ENCODE peak calls at places on chromosomes 2 and 18, in five cellular contexts. One of them, this sample, is unnamed.

GRCh38 chr2:101380376-101380775 is 6.9 kb downstream of the CREG2 start:
- DNase-seq in fibroblast of lung: peak
- DNase-seq in AG08395: peak
- DNase-seq in midbrain: no peak
- DNase-seq in activated CD4-positive, alpha-beta T cell treated with anti-CD3 and anti-CD28 coated beads for 24 hours: no peak
- DNase-seq in this sample: no peak

GRCh38 chr2:172000696-172001361 is 1.1 kb downstream of the METAP1D start:
- DNase-seq in activated CD4-positive, alpha-beta T cell treated with anti-CD3 and anti-CD28 coated beads for 24 hours: no peak
- DNase-seq in fibroblast of lung: no peak
- DNase-seq in AG08395: no peak
- DNase-seq in midbrain: no peak
- DNase-seq in this sample: no peak

GRCh38 chr2:110737783-110738182 is 5.4 kb downstream of the ACOXL start:
- DNase-seq in activated CD4-positive, alpha-beta T cell treated with anti-CD3 and anti-CD28 coated beads for 24 hours: no peak
- DNase-seq in midbrain: no peak
- DNase-seq in fibroblast of lung: no peak
- DNase-seq in AG08395: no peak
- DNase-seq in this sample: no peak

GRCh38 chr2:74426181-74426758 is 4.7 kb downstream of the WDR54 start:
- DNase-seq in AG08395: no peak
- DNase-seq in fibroblast of lung: no peak
- DNase-seq in midbrain: no peak
- DNase-seq in activated CD4-positive, alpha-beta T cell treated with anti-CD3 and anti-CD28 coated beads for 24 hours: no peak
- DNase-seq in this sample: no peak

GRCh38 chr2:160576054-160576499 is 82.5 kb upstream of the RBMS1 start:
- DNase-seq in activated CD4-positive, alpha-beta T cell treated with anti-CD3 and anti-CD28 coated beads for 24 hours: no peak
- DNase-seq in fibroblast of lung: peak
- DNase-seq in midbrain: no peak
- DNase-seq in AG08395: peak
- DNase-seq in this sample: no peak

GRCh38 chr2:120805590-120805989 is 69.9 kb downstream of the GLI2 start:
- DNase-seq in midbrain: no peak
- DNase-seq in activated CD4-positive, alpha-beta T cell treated with anti-CD3 and anti-CD28 coated beads for 24 hours: no peak
- DNase-seq in fibroblast of lung: no peak
- DNase-seq in AG08395: no peak
- DNase-seq in this sample: no peak

GRCh38 chr18:6757966-6758365 is 28.4 kb downstream of the ARHGAP28 start:
- DNase-seq in activated CD4-positive, alpha-beta T cell treated with anti-CD3 and anti-CD28 coated beads for 24 hours: no peak
- DNase-seq in midbrain: no peak
- DNase-seq in AG08395: peak
- DNase-seq in fibroblast of lung: no peak
- DNase-seq in this sample: no peak

GRCh38 chr2:216761809-216762208 is 66.5 kb upstream of the IGFBP5 start:
- DNase-seq in activated CD4-positive, alpha-beta T cell treated with anti-CD3 and anti-CD28 coated beads for 24 hours: no peak
- DNase-seq in midbrain: no peak
- DNase-seq in fibroblast of lung: no peak
- DNase-seq in AG08395: no peak
- DNase-seq in this sample: no peak

GRCh38 chr18:3595282-3596273 is 145.6 kb downstream of the TGIF1 start:
- DNase-seq in activated CD4-positive, alpha-beta T cell treated with anti-CD3 and anti-CD28 coated beads for 24 hours: no peak
- DNase-seq in AG08395: peak
- DNase-seq in fibroblast of lung: peak
- DNase-seq in midbrain: no peak
- DNase-seq in this sample: peak

GRCh38 chr2:134372611-134373131 is 118.8 kb downstream of the MGAT5 start:
- DNase-seq in midbrain: peak
- DNase-seq in fibroblast of lung: peak
- DNase-seq in activated CD4-positive, alpha-beta T cell treated with anti-CD3 and anti-CD28 coated beads for 24 hours: no peak
- DNase-seq in AG08395: peak
- DNase-seq in this sample: no peak

GRCh38 chr2:7392076-7392787 is 475.0 kb downstream of the RNF144A start:
- DNase-seq in AG08395: no peak
- DNase-seq in midbrain: no peak
- DNase-seq in activated CD4-positive, alpha-beta T cell treated with anti-CD3 and anti-CD28 coated beads for 24 hours: no peak
- DNase-seq in fibroblast of lung: no peak
- DNase-seq in this sample: no peak

GRCh38 chr18:51182824-51183223 is 14.7 kb downstream of the MEX3C start:
- DNase-seq in fibroblast of lung: no peak
- DNase-seq in activated CD4-positive, alpha-beta T cell treated with anti-CD3 and anti-CD28 coated beads for 24 hours: no peak
- DNase-seq in midbrain: no peak
- DNase-seq in AG08395: no peak
- DNase-seq in this sample: no peak

GRCh38 chr2:108829916-108830315 is 43.3 kb downstream of the CCDC138 start:
- DNase-seq in fibroblast of lung: no peak
- DNase-seq in AG08395: no peak
- DNase-seq in midbrain: no peak
- DNase-seq in activated CD4-positive, alpha-beta T cell treated with anti-CD3 and anti-CD28 coated beads for 24 hours: no peak
- DNase-seq in this sample: no peak

GRCh38 chr2:130824492-130825061 is 12.1 kb upstream of the ARHGEF4 start:
- DNase-seq in activated CD4-positive, alpha-beta T cell treated with anti-CD3 and anti-CD28 coated beads for 24 hours: peak
- DNase-seq in midbrain: peak
- DNase-seq in fibroblast of lung: peak
- DNase-seq in AG08395: peak
- DNase-seq in this sample: no peak

GRCh38 chr2:86383844-86384243 is 46.4 kb upstream of the REEP1 start:
- DNase-seq in AG08395: peak
- DNase-seq in fibroblast of lung: peak
- DNase-seq in activated CD4-positive, alpha-beta T cell treated with anti-CD3 and anti-CD28 coated beads for 24 hours: no peak
- DNase-seq in midbrain: no peak
- DNase-seq in this sample: no peak

GRCh38 chr2:43462866-43463641 is 132.8 kb downstream of the THADA start:
- DNase-seq in fibroblast of lung: no peak
- DNase-seq in AG08395: no peak
- DNase-seq in midbrain: no peak
- DNase-seq in activated CD4-positive, alpha-beta T cell treated with anti-CD3 and anti-CD28 coated beads for 24 hours: no peak
- DNase-seq in this sample: no peak

GRCh38 chr18:48409591-48410094 is 460 bp upstream of the ZBTB7C start:
- DNase-seq in AG08395: peak
- DNase-seq in activated CD4-positive, alpha-beta T cell treated with anti-CD3 and anti-CD28 coated beads for 24 hours: no peak
- DNase-seq in midbrain: peak
- DNase-seq in fibroblast of lung: peak
- DNase-seq in this sample: peak

GRCh38 chr2:88602022-88602421 is 25.2 kb downstream of the EIF2AK3 start:
- DNase-seq in midbrain: no peak
- DNase-seq in fibroblast of lung: no peak
- DNase-seq in activated CD4-positive, alpha-beta T cell treated with anti-CD3 and anti-CD28 coated beads for 24 hours: no peak
- DNase-seq in AG08395: no peak
- DNase-seq in this sample: no peak

GRCh38 chr2:140338827-140339226 is 1558.6 kb upstream of the NXPH2 start:
- DNase-seq in activated CD4-positive, alpha-beta T cell treated with anti-CD3 and anti-CD28 coated beads for 24 hours: no peak
- DNase-seq in AG08395: no peak
- DNase-seq in fibroblast of lung: no peak
- DNase-seq in midbrain: no peak
- DNase-seq in this sample: no peak

GRCh38 chr2:240195316-240195861 is 54.9 kb upstream of the OTOS start:
- DNase-seq in activated CD4-positive, alpha-beta T cell treated with anti-CD3 and anti-CD28 coated beads for 24 hours: no peak
- DNase-seq in fibroblast of lung: no peak
- DNase-seq in midbrain: no peak
- DNase-seq in AG08395: no peak
- DNase-seq in this sample: no peak